ENCODE peak calls at places on chromosomes 1 and 21, in eight cellular contexts. One of them, this sample, is unnamed.

GRCh38 chr1:235450886-235451457 is 53.3 kb downstream of the B3GALNT2 start:
- DNase-seq in iPS DF 19.7: no peak
- DNase-seq in cardiac muscle cell: no peak
- DNase-seq in heart left ventricle: no peak
- DNase-seq in activated T-cell treated with anti-CD3 and anti-CD28 coated beads for 1 hour: no peak
- DNase-seq in activated naive CD4-positive, alpha-beta T cell: no peak
- DNase-seq in DND-41: no peak
- DNase-seq in choroid plexus epithelial cell: peak
- DNase-seq in this sample: no peak

GRCh38 chr1:31605908-31606427 is 11.5 kb upstream of the HCRTR1 start:
- DNase-seq in DND-41: no peak
- DNase-seq in activated naive CD4-positive, alpha-beta T cell: no peak
- DNase-seq in heart left ventricle: no peak
- DNase-seq in choroid plexus epithelial cell: peak
- DNase-seq in activated T-cell treated with anti-CD3 and anti-CD28 coated beads for 1 hour: no peak
- DNase-seq in iPS DF 19.7: no peak
- DNase-seq in cardiac muscle cell: peak
- DNase-seq in this sample: no peak

GRCh38 chr21:42387843-42388242 is 8.0 kb downstream of the TMPRSS3 start:
- DNase-seq in iPS DF 19.7: no peak
- DNase-seq in activated naive CD4-positive, alpha-beta T cell: no peak
- DNase-seq in cardiac muscle cell: no peak
- DNase-seq in DND-41: no peak
- DNase-seq in choroid plexus epithelial cell: no peak
- DNase-seq in activated T-cell treated with anti-CD3 and anti-CD28 coated beads for 1 hour: no peak
- DNase-seq in heart left ventricle: no peak
- DNase-seq in this sample: no peak

GRCh38 chr1:10679521-10680220 is 116.8 kb downstream of the CASZ1 start:
- DNase-seq in heart left ventricle: peak
- DNase-seq in activated naive CD4-positive, alpha-beta T cell: no peak
- DNase-seq in activated T-cell treated with anti-CD3 and anti-CD28 coated beads for 1 hour: no peak
- DNase-seq in choroid plexus epithelial cell: peak
- DNase-seq in cardiac muscle cell: peak
- DNase-seq in DND-41: peak
- DNase-seq in iPS DF 19.7: peak
- DNase-seq in this sample: no peak

GRCh38 chr21:42609806-42610205 is 43.6 kb upstream of the PDE9A start:
- DNase-seq in DND-41: peak
- DNase-seq in iPS DF 19.7: no peak
- DNase-seq in cardiac muscle cell: no peak
- DNase-seq in choroid plexus epithelial cell: no peak
- DNase-seq in activated T-cell treated with anti-CD3 and anti-CD28 coated beads for 1 hour: no peak
- DNase-seq in activated naive CD4-positive, alpha-beta T cell: no peak
- DNase-seq in heart left ventricle: no peak
- DNase-seq in this sample: no peak

GRCh38 chr1:33298623-33299277 is 22.1 kb downstream of the A3GALT2 start:
- DNase-seq in activated naive CD4-positive, alpha-beta T cell: peak
- DNase-seq in choroid plexus epithelial cell: peak
- DNase-seq in DND-41: peak
- DNase-seq in cardiac muscle cell: peak
- DNase-seq in heart left ventricle: peak
- DNase-seq in iPS DF 19.7: peak
- DNase-seq in activated T-cell treated with anti-CD3 and anti-CD28 coated beads for 1 hour: peak
- DNase-seq in this sample: no peak

GRCh38 chr1:14880456-14881316 is 272.9 kb upstream of the TMEM51 start:
- DNase-seq in activated naive CD4-positive, alpha-beta T cell: no peak
- DNase-seq in cardiac muscle cell: peak
- DNase-seq in activated T-cell treated with anti-CD3 and anti-CD28 coated beads for 1 hour: no peak
- DNase-seq in DND-41: no peak
- DNase-seq in choroid plexus epithelial cell: peak
- DNase-seq in heart left ventricle: no peak
- DNase-seq in iPS DF 19.7: no peak
- DNase-seq in this sample: no peak

GRCh38 chr1:20574686-20575543 is 14.0 kb upstream of the CDA start:
- DNase-seq in heart left ventricle: peak
- DNase-seq in choroid plexus epithelial cell: peak
- DNase-seq in iPS DF 19.7: peak
- DNase-seq in DND-41: peak
- DNase-seq in activated T-cell treated with anti-CD3 and anti-CD28 coated beads for 1 hour: peak
- DNase-seq in cardiac muscle cell: peak
- DNase-seq in activated naive CD4-positive, alpha-beta T cell: no peak
- DNase-seq in this sample: no peak

This sample was measured in nucleus accumbens.